ENCODE peak calls at places on chromosomes 16 and 17, in four cellular contexts. Z is HS-5; M is stimulated activated CD4-positive, alpha-beta T cell treated with anti-CD3 and anti-CD28 coated beads, Interleukin-4, amount 100 ng/mL, for 1 hour; Q is activated T-helper 1 cell treated with Interleukin-2 at 50 U/mL for 16 hours. S is an unnamed sample.

GRCh38 chr17:35988164-35988563 is 1.6 kb upstream of the CCL14 start:
- DNase-seq in M (no peak), Z (no peak), Q (no peak), S (no peak)

GRCh38 chr17:38605230-38605851 is 411 bp downstream of the SRCIN1 start:
- DNase-seq in M (no peak), Z (no peak), Q (no peak), S (no peak)

GRCh38 chr17:7046127-7046724 is 2.3 kb upstream of the SLC16A11 start:
- DNase-seq in M (peak; percentile 28), Q (peak; percentile 31), Z (no peak), S (peak; percentile 94)

GRCh38 chr16:85153046-85153445 is 40.8 kb upstream of the CIBAR2 start:
- DNase-seq in Q (no peak), Z (no peak), M (no peak), S (no peak)

GRCh38 chr16:21565816-21566669 is 33.3 kb upstream of the METTL9 start:
- DNase-seq in Q (no peak), Z (no peak), M (no peak), S (no peak)

GRCh38 chr17:50575581-50576210 is 15.2 kb downstream of the CACNA1G start:
- DNase-seq in M (no peak), Z (no peak), Q (no peak), S (peak; percentile 85)

GRCh38 chr17:49699967-49700575 is 7.7 kb downstream of the SLC35B1 start:
- DNase-seq in M (no peak), Q (no peak), Z (no peak), S (peak; percentile 39)

GRCh38 chr16:24255446-24256352 is at the start of gene CACNG3:
- DNase-seq in Z (no peak), Q (no peak), M (peak; percentile 48), S (peak; percentile 85)

GRCh38 chr17:75763613-75764416 is 1.2 kb downstream of the GALK1 start:
- DNase-seq in Z (no peak), Q (no peak), M (no peak), S (no peak)

GRCh38 chr16:67451704-67452435 is 20.9 kb downstream of the HSD11B2 start:
- DNase-seq in M (no peak), Z (no peak), Q (no peak), S (peak; percentile 57)

GRCh38 chr17:20982589-20983358 is 60.0 kb downstream of the USP22 start:
- DNase-seq in M (no peak), Z (no peak), Q (no peak), S (no peak)

GRCh38 chr17:58282442-58282841 is 1.7 kb upstream of the MPO start:
- DNase-seq in M (no peak), Q (no peak), Z (no peak), S (no peak)

GRCh38 chr16:10575506-10576130 is 4.8 kb downstream of the EMP2 start:
- DNase-seq in Z (peak; percentile 10), M (no peak), Q (no peak), S (no peak)

GRCh38 chr16:67993207-67994036 is 5.9 kb downstream of the DPEP2 start:
- DNase-seq in M (peak; percentile 81), Q (peak; percentile 74), Z (no peak), S (peak; percentile 85)

GRCh38 chr16:49342336-49343265 is 31.0 kb upstream of the C16orf78 start:
- DNase-seq in M (no peak), Q (no peak), Z (no peak), S (no peak)

GRCh38 chr16:58451945-58452401 is 48.0 kb upstream of the NDRG4 start:
- DNase-seq in M (no peak), Q (no peak), Z (peak; percentile 65), S (no peak)

GRCh38 chr16:79076039-79076767 is 524.3 kb downstream of the MAF start:
- DNase-seq in M (no peak), Z (no peak), Q (no peak), S (no peak)

GRCh38 chr17:45334701-45335677 is 18.2 kb upstream of the MAP3K14 start:
- DNase-seq in Z (no peak), M (no peak), Q (no peak), S (no peak)

GRCh38 chr16:57348361-57348760 is 10.2 kb upstream of the CCL22 start:
- DNase-seq in Q (no peak), Z (no peak), M (no peak), S (no peak)

GRCh38 chr17:13688716-13689115 is 87.0 kb upstream of the HS3ST3A1 start:
- DNase-seq in Z (no peak), M (no peak), Q (no peak), S (no peak)

GRCh38 chr16:53147500-53148065 is 92.8 kb downstream of the CHD9 start:
- DNase-seq in Z (no peak), Q (no peak), M (no peak), S (no peak)

GRCh38 chr17:48486557-48486956 is 44.3 kb downstream of the HOXB1 start:
- DNase-seq in Q (no peak), M (no peak), Z (peak; percentile 85), S (no peak)

GRCh38 chr17:57987582-57988300 is at the start of gene VEZF1:
- DNase-seq in Z (no peak), M (peak; percentile 79), Q (peak; percentile 74), S (peak; percentile 82)

GRCh38 chr17:17748179-17748578 is 66.9 kb downstream of the RAI1 start:
- DNase-seq in Q (no peak), Z (no peak), M (no peak), S (no peak)

GRCh38 chr16:80174416-80174815 is 366.4 kb upstream of the DYNLRB2 start:
- DNase-seq in Q (no peak), M (no peak), Z (peak; percentile 45), S (no peak)

S was measured in upper lobe of left lung.